ENCODE peak calls at places on chromosome 16, in nine cellular contexts. One of them, this sample, is unnamed.

GRCh38 chr16:85651822-85652430 is 36.8 kb downstream of the GINS2 start:
- DNase-seq in psoas muscle: no peak
- DNase-seq in mammary epithelial cell: no peak
- DNase-seq in kidney: peak; percentile 85
- DNase-seq in AG04450: no peak
- DNase-seq in HFFc6: no peak
- DNase-seq in Caco-2: no peak
- DNase-seq in progenitor cell of endocrine pancreas: no peak
- DNase-seq in mucosa of descending colon: no peak
- DNase-seq in this sample: no peak

GRCh38 chr16:65817066-65817465 is 549.4 kb upstream of the CDH5 start:
- DNase-seq in psoas muscle: no peak
- DNase-seq in mammary epithelial cell: no peak
- DNase-seq in kidney: no peak
- DNase-seq in AG04450: no peak
- DNase-seq in HFFc6: no peak
- DNase-seq in Caco-2: no peak
- DNase-seq in progenitor cell of endocrine pancreas: no peak
- DNase-seq in mucosa of descending colon: no peak
- DNase-seq in this sample: no peak

GRCh38 chr16:67260426-67261063 is 11.8 kb downstream of the SLC9A5 start:
- DNase-seq in psoas muscle: peak; percentile 75
- DNase-seq in mammary epithelial cell: peak; percentile 50
- DNase-seq in kidney: no peak
- DNase-seq in AG04450: no peak
- DNase-seq in HFFc6: peak; percentile 55
- DNase-seq in Caco-2: peak; percentile 64
- DNase-seq in progenitor cell of endocrine pancreas: no peak
- DNase-seq in mucosa of descending colon: peak; percentile 54
- DNase-seq in this sample: peak; percentile 73

GRCh38 chr16:31253642-31254045 is 6.1 kb upstream of the ITGAM start:
- DNase-seq in psoas muscle: peak; percentile 63
- DNase-seq in mammary epithelial cell: no peak
- DNase-seq in kidney: no peak
- DNase-seq in AG04450: no peak
- DNase-seq in HFFc6: no peak
- DNase-seq in Caco-2: peak; percentile 48
- DNase-seq in progenitor cell of endocrine pancreas: no peak
- DNase-seq in mucosa of descending colon: peak; percentile 13
- DNase-seq in this sample: no peak

GRCh38 chr16:30068750-30069574 is 3.4 kb downstream of the ALDOA start:
- DNase-seq in psoas muscle: peak; percentile 59
- DNase-seq in mammary epithelial cell: peak; percentile 29
- DNase-seq in kidney: no peak
- DNase-seq in AG04450: no peak
- DNase-seq in HFFc6: peak; percentile 35
- DNase-seq in Caco-2: no peak
- DNase-seq in progenitor cell of endocrine pancreas: no peak
- DNase-seq in mucosa of descending colon: peak; percentile 46
- DNase-seq in this sample: no peak

GRCh38 chr16:87076950-87077749 is 240.0 kb downstream of the C16orf95 start:
- DNase-seq in psoas muscle: no peak
- DNase-seq in mammary epithelial cell: peak; percentile 60
- DNase-seq in kidney: no peak
- DNase-seq in AG04450: peak; percentile 18
- DNase-seq in HFFc6: peak; percentile 51
- DNase-seq in Caco-2: peak; percentile 63
- DNase-seq in progenitor cell of endocrine pancreas: peak; percentile 52
- DNase-seq in mucosa of descending colon: peak; percentile 73
- DNase-seq in this sample: peak; percentile 58

GRCh38 chr16:88461291-88462269 is 8.5 kb downstream of the ZFPM1 start:
- DNase-seq in psoas muscle: no peak
- DNase-seq in mammary epithelial cell: no peak
- DNase-seq in kidney: no peak
- DNase-seq in AG04450: no peak
- DNase-seq in HFFc6: no peak
- DNase-seq in Caco-2: no peak
- DNase-seq in progenitor cell of endocrine pancreas: no peak
- DNase-seq in mucosa of descending colon: no peak
- DNase-seq in this sample: no peak

GRCh38 chr16:66520406-66521194 is 29.3 kb downstream of the TK2 start:
- DNase-seq in psoas muscle: peak; percentile 66
- DNase-seq in mammary epithelial cell: no peak
- DNase-seq in kidney: no peak
- DNase-seq in AG04450: no peak
- DNase-seq in HFFc6: no peak
- DNase-seq in Caco-2: no peak
- DNase-seq in progenitor cell of endocrine pancreas: no peak
- DNase-seq in mucosa of descending colon: no peak
- DNase-seq in this sample: no peak

GRCh38 chr16:71927383-71927782 is 32.1 kb downstream of the IST1 start:
- DNase-seq in psoas muscle: no peak
- DNase-seq in mammary epithelial cell: peak; percentile 81
- DNase-seq in kidney: no peak
- DNase-seq in AG04450: peak; percentile 63
- DNase-seq in HFFc6: peak; percentile 95
- DNase-seq in Caco-2: no peak
- DNase-seq in progenitor cell of endocrine pancreas: no peak
- DNase-seq in mucosa of descending colon: peak; percentile 77
- DNase-seq in this sample: no peak

GRCh38 chr16:11032922-11033291 is 88.5 kb downstream of the CLEC16A start:
- DNase-seq in psoas muscle: peak; percentile 67
- DNase-seq in mammary epithelial cell: no peak
- DNase-seq in kidney: no peak
- DNase-seq in AG04450: peak; percentile 39
- DNase-seq in HFFc6: no peak
- DNase-seq in Caco-2: no peak
- DNase-seq in progenitor cell of endocrine pancreas: no peak
- DNase-seq in mucosa of descending colon: peak; percentile 22
- DNase-seq in this sample: no peak

GRCh38 chr16:57834936-57835335 is 32.6 kb upstream of the KIFC3 start:
- DNase-seq in psoas muscle: no peak
- DNase-seq in mammary epithelial cell: peak; percentile 84
- DNase-seq in kidney: no peak
- DNase-seq in AG04450: no peak
- DNase-seq in HFFc6: no peak
- DNase-seq in Caco-2: no peak
- DNase-seq in progenitor cell of endocrine pancreas: no peak
- DNase-seq in mucosa of descending colon: no peak
- DNase-seq in this sample: no peak

GRCh38 chr16:65617421-65617820 is 495.6 kb upstream of the CDH11 start:
- DNase-seq in psoas muscle: no peak
- DNase-seq in mammary epithelial cell: no peak
- DNase-seq in kidney: no peak
- DNase-seq in AG04450: no peak
- DNase-seq in HFFc6: no peak
- DNase-seq in Caco-2: no peak
- DNase-seq in progenitor cell of endocrine pancreas: no peak
- DNase-seq in mucosa of descending colon: no peak
- DNase-seq in this sample: no peak

GRCh38 chr16:71282943-71283342 is 6.3 kb downstream of the CMTR2 start:
- DNase-seq in psoas muscle: no peak
- DNase-seq in mammary epithelial cell: no peak
- DNase-seq in kidney: no peak
- DNase-seq in AG04450: no peak
- DNase-seq in HFFc6: no peak
- DNase-seq in Caco-2: no peak
- DNase-seq in progenitor cell of endocrine pancreas: no peak
- DNase-seq in mucosa of descending colon: no peak
- DNase-seq in this sample: no peak

GRCh38 chr16:49876716-49877129 is 20.8 kb upstream of the ZNF423 start:
- DNase-seq in psoas muscle: peak; percentile 84
- DNase-seq in mammary epithelial cell: no peak
- DNase-seq in kidney: peak; percentile 87
- DNase-seq in AG04450: no peak
- DNase-seq in HFFc6: no peak
- DNase-seq in Caco-2: peak; percentile 68
- DNase-seq in progenitor cell of endocrine pancreas: peak; percentile 89
- DNase-seq in mucosa of descending colon: peak; percentile 77
- DNase-seq in this sample: peak; percentile 85

GRCh38 chr16:81940781-81941560 is 70.3 kb downstream of the SDR42E1 start:
- DNase-seq in psoas muscle: no peak
- DNase-seq in mammary epithelial cell: peak; percentile 63
- DNase-seq in kidney: no peak
- DNase-seq in AG04450: peak; percentile 2
- DNase-seq in HFFc6: peak; percentile 67
- DNase-seq in Caco-2: no peak
- DNase-seq in progenitor cell of endocrine pancreas: no peak
- DNase-seq in mucosa of descending colon: no peak
- DNase-seq in this sample: no peak
- TF ChIP-seq CTCF in psoas muscle: peak; percentile 20
- TF ChIP-seq CTCF in mammary epithelial cell: peak; percentile 62
- TF ChIP-seq CTCF in kidney: peak; percentile 26
- TF ChIP-seq CTCF in AG04450: peak; percentile 51
- TF ChIP-seq CTCF in HFFc6: peak; percentile 75
- TF ChIP-seq CTCF in Caco-2: peak; percentile 51
- TF ChIP-seq CTCF in progenitor cell of endocrine pancreas: peak; percentile 59
- TF ChIP-seq CTCF in mucosa of descending colon: no peak
- TF ChIP-seq CTCF in this sample: no peak

DNA sequence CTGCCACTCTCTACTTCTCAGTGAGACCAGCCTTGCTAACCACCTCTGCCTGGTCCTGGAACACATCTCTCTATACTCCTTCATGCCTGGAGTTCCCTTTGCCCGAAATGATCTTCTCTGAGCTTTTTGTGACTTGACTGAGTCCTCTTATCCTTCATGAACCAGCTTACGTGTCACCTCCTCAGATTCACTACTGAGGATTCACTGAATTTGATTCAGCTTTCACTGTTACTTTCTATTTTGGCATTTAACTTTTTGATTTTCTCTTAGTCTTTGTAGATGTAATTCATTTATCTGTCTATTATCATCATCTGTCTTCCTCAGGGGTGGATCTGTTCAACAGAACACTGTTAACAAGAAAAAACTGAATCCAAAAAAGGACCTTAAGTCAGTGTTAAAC is 95.6 kb downstream of the RPGRIP1L start:
- DNase-seq in psoas muscle: no peak
- DNase-seq in mammary epithelial cell: no peak
- DNase-seq in kidney: no peak
- DNase-seq in AG04450: no peak
- DNase-seq in HFFc6: no peak
- DNase-seq in Caco-2: no peak
- DNase-seq in progenitor cell of endocrine pancreas: no peak
- DNase-seq in mucosa of descending colon: no peak
- DNase-seq in this sample: no peak
- TF ChIP-seq CTCF in psoas muscle: no peak
- TF ChIP-seq CTCF in mammary epithelial cell: no peak
- TF ChIP-seq CTCF in kidney: no peak
- TF ChIP-seq CTCF in AG04450: no peak
- TF ChIP-seq CTCF in HFFc6: no peak
- TF ChIP-seq CTCF in Caco-2: no peak
- TF ChIP-seq CTCF in progenitor cell of endocrine pancreas: no peak
- TF ChIP-seq CTCF in mucosa of descending colon: no peak
- TF ChIP-seq CTCF in this sample: no peak

DNA sequence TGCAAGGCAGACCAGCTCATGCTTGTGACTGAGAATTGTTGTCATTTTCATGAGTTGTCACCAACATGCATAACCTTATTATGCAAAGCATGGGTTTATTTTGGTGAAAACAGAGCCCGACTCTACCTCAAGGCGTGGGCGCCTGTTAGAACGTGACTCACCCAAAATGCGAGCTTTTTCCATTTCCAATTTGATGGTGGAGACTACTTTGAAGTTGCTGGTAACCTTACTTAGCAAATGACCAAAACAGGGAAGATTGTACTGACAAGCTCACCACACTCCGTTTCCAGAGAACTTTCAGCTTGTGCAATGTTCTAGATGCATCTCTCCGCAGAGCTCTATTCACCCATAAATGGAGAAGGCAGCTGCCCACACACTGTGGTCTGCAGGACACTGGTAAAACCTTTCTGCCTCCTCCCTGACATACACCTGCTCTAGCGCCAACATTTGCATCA is 284.5 kb downstream of the MAF start:
- DNase-seq in psoas muscle: no peak
- DNase-seq in mammary epithelial cell: no peak
- DNase-seq in kidney: no peak
- DNase-seq in AG04450: no peak
- DNase-seq in HFFc6: no peak
- DNase-seq in Caco-2: no peak
- DNase-seq in progenitor cell of endocrine pancreas: no peak
- DNase-seq in mucosa of descending colon: no peak
- DNase-seq in this sample: peak; percentile 11
- TF ChIP-seq CTCF in psoas muscle: no peak
- TF ChIP-seq CTCF in mammary epithelial cell: no peak
- TF ChIP-seq CTCF in kidney: no peak
- TF ChIP-seq CTCF in AG04450: no peak
- TF ChIP-seq CTCF in HFFc6: no peak
- TF ChIP-seq CTCF in Caco-2: no peak
- TF ChIP-seq CTCF in progenitor cell of endocrine pancreas: no peak
- TF ChIP-seq CTCF in mucosa of descending colon: no peak
- TF ChIP-seq CTCF in this sample: no peak

GRCh38 chr16:68366062-68366461 is 55.2 kb downstream of the PRMT7 start:
- DNase-seq in psoas muscle: no peak
- DNase-seq in mammary epithelial cell: no peak
- DNase-seq in kidney: no peak
- DNase-seq in AG04450: no peak
- DNase-seq in HFFc6: no peak
- DNase-seq in Caco-2: no peak
- DNase-seq in progenitor cell of endocrine pancreas: no peak
- DNase-seq in mucosa of descending colon: no peak
- DNase-seq in this sample: no peak

GRCh38 chr16:68362952-68363846 is 52.4 kb downstream of the PRMT7 start:
- DNase-seq in psoas muscle: no peak
- DNase-seq in mammary epithelial cell: no peak
- DNase-seq in kidney: peak; percentile 69
- DNase-seq in AG04450: no peak
- DNase-seq in HFFc6: no peak
- DNase-seq in Caco-2: no peak
- DNase-seq in progenitor cell of endocrine pancreas: no peak
- DNase-seq in mucosa of descending colon: no peak
- DNase-seq in this sample: no peak

GRCh38 chr16:68365167-68365817 is 54.5 kb downstream of the PRMT7 start:
- DNase-seq in psoas muscle: no peak
- DNase-seq in mammary epithelial cell: no peak
- DNase-seq in kidney: no peak
- DNase-seq in AG04450: no peak
- DNase-seq in HFFc6: no peak
- DNase-seq in Caco-2: no peak
- DNase-seq in progenitor cell of endocrine pancreas: no peak
- DNase-seq in mucosa of descending colon: no peak
- DNase-seq in this sample: no peak

GRCh38 chr16:68363847-68364600 is 53.2 kb downstream of the PRMT7 start:
- DNase-seq in psoas muscle: no peak
- DNase-seq in mammary epithelial cell: no peak
- DNase-seq in kidney: peak; percentile 69
- DNase-seq in AG04450: no peak
- DNase-seq in HFFc6: no peak
- DNase-seq in Caco-2: no peak
- DNase-seq in progenitor cell of endocrine pancreas: no peak
- DNase-seq in mucosa of descending colon: no peak
- DNase-seq in this sample: no peak

DNA sequence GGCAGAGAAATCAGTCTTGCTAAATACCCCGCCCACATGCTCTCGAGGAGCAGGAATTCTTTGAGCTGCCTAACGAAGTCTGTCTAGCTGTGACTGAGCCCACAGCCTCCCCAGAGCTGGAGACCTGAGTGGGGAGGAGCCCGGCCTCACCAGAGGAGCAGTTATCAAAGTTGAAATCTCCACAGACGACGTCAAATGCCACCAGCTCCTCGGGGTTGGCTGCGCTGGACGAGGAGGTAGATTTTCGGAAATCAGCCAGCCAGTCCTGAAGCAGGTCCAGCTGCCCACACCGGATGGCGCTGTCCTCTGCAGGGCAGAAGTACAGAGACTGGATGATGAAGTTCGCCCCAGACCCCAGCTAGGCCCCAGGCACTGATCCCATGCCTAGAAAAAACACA is 53.8 kb downstream of the PRMT7 start:
- DNase-seq in psoas muscle: no peak
- DNase-seq in mammary epithelial cell: no peak
- DNase-seq in kidney: no peak
- DNase-seq in AG04450: no peak
- DNase-seq in HFFc6: no peak
- DNase-seq in Caco-2: no peak
- DNase-seq in progenitor cell of endocrine pancreas: no peak
- DNase-seq in mucosa of descending colon: no peak
- DNase-seq in this sample: no peak
- TF ChIP-seq CTCF in psoas muscle: no peak
- TF ChIP-seq CTCF in mammary epithelial cell: peak; percentile 26
- TF ChIP-seq CTCF in kidney: no peak
- TF ChIP-seq CTCF in AG04450: peak; percentile 28
- TF ChIP-seq CTCF in HFFc6: peak; percentile 67
- TF ChIP-seq CTCF in Caco-2: no peak
- TF ChIP-seq CTCF in progenitor cell of endocrine pancreas: peak; percentile 31
- TF ChIP-seq CTCF in mucosa of descending colon: no peak
- TF ChIP-seq CTCF in this sample: no peak

This sample was measured in GM20000.